ENCODE peak calls at places on chromosomes 13 and 19, in four cellular contexts. F is stomach, T is GM23338, J is prostate gland. C is an unnamed sample.

GRCh38 chr19:10929402-10929794 is 787 bp downstream of the TIMM29 start:
- DNase-seq in J (no peak), F (no peak), T (peak; percentile 44), C (no peak)

GRCh38 chr13:79909664-79910063 is 428.7 kb downstream of the NDFIP2 start:
- DNase-seq in T (no peak), J (no peak), F (no peak), C (no peak)

GRCh38 chr13:43567608-43568007 is 219.2 kb downstream of the ENOX1 start:
- DNase-seq in T (no peak), F (no peak), J (no peak), C (no peak)

GRCh38 chr19:35479278-35479677 is 11.0 kb downstream of the KRTDAP start:
- DNase-seq in T (no peak), J (no peak), F (peak; percentile 51), C (no peak)

GRCh38 chr19:51441410-51442390 is 16.6 kb downstream of the SIGLEC8 start:
- DNase-seq in T (no peak), F (peak; percentile 54), J (no peak), C (no peak)

GRCh38 chr19:9132422-9132821 is 5.7 kb upstream of the OR7G3 start:
- DNase-seq in J (no peak), T (no peak), F (no peak), C (no peak)

GRCh38 chr19:32811151-32811550 is 58.4 kb downstream of the SLC7A9 start:
- DNase-seq in J (no peak), F (no peak), T (no peak), C (no peak)

GRCh38 chr19:6091771-6092291 is 18.5 kb downstream of the RFX2 start:
- DNase-seq in J (no peak), T (no peak), F (no peak), C (no peak)

GRCh38 chr19:45575216-45575615 is 9.4 kb downstream of the OPA3 start:
- DNase-seq in T (no peak), J (no peak), F (no peak), C (no peak)

GRCh38 chr13:48585456-48585840 is 52.6 kb upstream of the RCBTB2 start:
- DNase-seq in F (peak; percentile 58), T (peak; percentile 13), J (peak; percentile 80), C (no peak)

GRCh38 chr13:99354371-99354951 is 47.3 kb upstream of the GPR183 start:
- DNase-seq in F (no peak), T (no peak), J (peak; percentile 24), C (no peak)

GRCh38 chr19:33394006-33394722 is 20.7 kb downstream of the CEBPG start:
- DNase-seq in J (no peak), F (no peak), T (no peak), C (no peak)

GRCh38 chr13:48232420-48233096 is 448 bp upstream of the ITM2B start:
- DNase-seq in J (peak; percentile 47), T (peak; percentile 57), F (peak; percentile 35), C (no peak)

GRCh38 chr19:42225718-42226292 is 5.7 kb downstream of the ZNF526 start:
- DNase-seq in J (no peak), T (no peak), F (no peak), C (no peak)

GRCh38 chr19:5655412-5655811 is 24.9 kb downstream of the MICOS13 start:
- DNase-seq in T (no peak), F (no peak), J (no peak), C (no peak)

GRCh38 chr19:19526581-19527370 is 1.9 kb upstream of the YJEFN3 start:
- DNase-seq in T (no peak), F (no peak), J (no peak), C (no peak)

GRCh38 chr19:43624933-43625332 is 5.5 kb upstream of the ZNF428 start:
- DNase-seq in F (peak; percentile 70), T (peak; percentile 97), J (no peak), C (no peak)

DNA sequence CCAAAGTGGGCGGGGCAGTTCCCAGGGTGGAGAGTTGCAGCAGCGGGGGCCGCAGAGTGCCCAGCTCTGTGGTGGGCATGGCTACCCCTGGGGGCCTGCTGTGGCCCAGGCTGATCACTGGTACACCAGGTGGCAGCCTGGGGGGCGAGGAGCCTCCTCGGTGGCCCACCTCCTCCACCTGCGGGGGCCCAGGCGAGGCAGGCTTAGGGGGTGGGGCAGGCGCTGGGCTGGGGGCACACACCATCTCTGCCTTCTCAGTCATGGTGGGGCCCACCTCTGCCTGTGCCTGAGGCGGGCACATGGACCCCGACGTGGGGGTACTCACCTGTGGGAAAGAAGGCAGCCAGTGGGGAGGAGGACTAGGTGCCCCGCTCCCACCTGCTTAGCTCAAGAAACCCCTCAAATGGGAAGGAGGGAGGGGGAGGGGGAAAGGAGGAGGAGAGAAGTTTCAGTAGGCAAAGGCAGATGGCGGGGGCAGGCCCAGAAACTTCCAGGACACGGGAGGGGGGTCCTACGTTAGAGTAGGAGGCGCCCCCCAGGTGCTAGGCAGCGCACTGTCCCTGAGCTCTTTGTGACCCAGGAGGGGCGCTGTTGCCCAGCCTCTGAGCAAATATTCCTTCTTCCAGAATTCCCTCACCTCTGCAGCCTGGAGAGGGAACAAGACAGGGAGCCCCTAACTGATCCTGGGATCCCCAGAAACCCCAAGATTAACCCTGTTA is 1.6 kb downstream of the LYL1 start:
- DNase-seq in T (peak; percentile 76), F (no peak), J (no peak), C (no peak)
- H3K4me3 ChIP-seq in T (no peak overlapping the region), F (no peak overlapping the region), J (no peak overlapping the region), C (no peak overlapping the region)

GRCh38 chr19:37165635-37166034 is 6.9 kb downstream of the ZNF585A start:
- DNase-seq in T (no peak), J (no peak), F (no peak), C (no peak)

GRCh38 chr19:37160153-37160552 is 12.3 kb downstream of the ZNF585A start:
- DNase-seq in F (no peak), J (no peak), T (no peak), C (no peak)
- TF ChIP-seq POLR2AphosphoS5 in F (no peak), J (no peak), T (no peak), C (no peak)

GRCh38 chr19:47512183-47512947 is 2.5 kb downstream of the NAPA start:
- DNase-seq in J (peak; percentile 85), F (peak; percentile 83), T (no peak), C (no peak)
- H3K4me3 ChIP-seq in J (peak overlapping the region; percentile 78), F (peak overlapping the region; percentile 85), T (no peak overlapping the region), C (no peak overlapping the region)

GRCh38 chr19:39397360-39398296 is 6.5 kb downstream of the MED29 start:
- DNase-seq in J (peak; percentile 85), T (peak; percentile 93), F (peak; percentile 96), C (no peak)
- TF ChIP-seq POLR2AphosphoS5 in J (peak; percentile 84), T (no peak), F (peak; percentile 63), C (no peak)

GRCh38 chr13:31049833-31050232 is 111.9 kb downstream of the HSPH1 start:
- DNase-seq in F (no peak), J (no peak), T (no peak), C (no peak)
- H3K4me3 ChIP-seq in F (no peak overlapping the region), J (no peak overlapping the region), T (no peak overlapping the region), C (no peak overlapping the region)

DNA sequence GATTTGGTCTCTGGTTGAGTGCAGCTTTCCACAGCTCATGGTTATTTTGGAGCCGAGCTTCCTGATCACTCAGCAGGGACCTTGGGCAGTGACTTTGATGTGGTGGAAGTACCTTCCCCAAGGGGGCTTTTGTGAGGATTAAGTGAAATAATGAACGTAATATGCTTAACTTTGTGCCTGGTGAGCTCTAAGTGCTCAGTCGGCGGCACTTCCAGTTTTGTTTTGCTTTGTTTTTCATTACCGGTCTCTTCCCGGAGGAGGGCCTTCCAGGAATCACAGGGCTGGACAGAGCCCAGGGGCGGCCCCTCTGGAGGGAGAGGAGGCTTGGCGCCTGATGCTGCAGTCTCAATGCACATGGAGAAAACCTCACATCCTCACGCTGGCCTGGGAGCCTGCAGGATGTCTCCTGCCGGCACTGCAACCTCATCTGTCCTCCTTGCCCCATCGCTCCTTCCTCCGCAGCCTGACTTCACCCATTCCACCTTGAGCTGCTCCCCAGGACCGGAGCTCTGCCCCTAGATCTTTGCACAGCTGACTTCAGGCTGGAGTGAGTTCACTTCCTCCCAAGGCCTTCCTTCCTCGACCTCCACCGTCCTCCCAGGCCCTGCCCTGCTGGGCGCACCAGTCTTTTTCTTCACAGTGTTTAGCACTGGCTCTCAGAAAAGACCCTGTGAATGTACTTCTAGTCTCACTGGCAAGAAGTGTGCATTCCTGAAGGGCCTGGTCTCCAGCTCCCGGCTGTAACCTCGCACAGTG is 1.6 kb downstream of the PLEKHF1 start:
- DNase-seq in F (peak; percentile 54), T (peak; percentile 71), J (peak; percentile 70), C (no peak)
- TF ChIP-seq POLR2AphosphoS5 in F (no peak), T (no peak), J (peak; percentile 69), C (no peak)

DNA sequence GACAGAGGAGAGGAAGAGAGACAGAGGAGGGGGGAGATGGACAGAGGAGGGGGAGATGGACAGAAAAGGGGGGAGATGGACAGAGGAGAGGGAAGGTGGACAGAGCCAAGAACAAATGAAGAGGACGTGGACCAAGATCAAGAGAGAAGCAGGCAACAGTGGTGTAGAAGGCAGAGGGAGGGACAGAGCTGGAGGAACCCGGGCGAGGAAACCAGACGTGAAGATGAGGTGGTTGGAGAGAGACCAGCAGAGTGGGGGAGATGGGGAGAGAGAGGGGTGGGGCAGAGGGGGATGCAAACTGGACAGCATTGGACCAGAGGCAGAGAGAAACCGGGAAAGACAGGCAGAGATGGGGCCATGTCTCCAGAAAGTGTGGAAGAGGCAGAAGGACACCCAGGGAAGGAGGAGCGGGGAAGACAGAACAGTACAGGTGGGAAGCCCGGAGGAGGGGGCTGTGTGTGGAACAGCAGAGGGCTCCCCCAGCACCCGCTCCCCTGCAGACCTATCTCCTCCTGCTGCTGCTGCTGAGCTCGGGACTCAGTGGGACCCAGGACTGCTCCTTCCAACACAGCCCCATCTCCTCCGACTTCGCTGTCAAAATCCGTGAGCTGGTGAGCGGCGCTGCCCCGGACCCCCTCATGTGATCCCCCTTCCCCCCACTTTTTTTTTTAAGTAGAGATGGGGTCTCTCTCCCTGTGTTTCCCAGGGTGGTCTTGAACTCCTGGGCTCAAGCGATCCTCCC is 1.3 kb downstream of the FLT3LG start:
- DNase-seq in F (no peak), T (no peak), J (no peak), C (no peak)
- H3K4me3 ChIP-seq in F (peak overlapping the region; percentile 70), T (no peak overlapping the region), J (no peak overlapping the region), C (no peak overlapping the region)

GRCh38 chr19:36850646-36851442 is at the start of gene ZNF345:
- DNase-seq in F (peak; percentile 90), J (peak; percentile 93), T (peak; percentile 99), C (peak; percentile 93)
- TF ChIP-seq POLR2AphosphoS5 in F (peak; percentile 68), J (peak; percentile 87), T (peak; percentile 91), C (peak; percentile 88)